ENCODE peak calls at places on chromosomes 4 and X, in five cellular contexts. Z is activated CD8-positive, alpha-beta T cell treated with anti-CD3 and anti-CD28 coated beads for 36 hours; Q is glutamatergic neuron; H is HFFc6; D is body of pancreas. B is an unnamed sample.

GRCh38 chr4:71290074-71290473 is 48.7 kb upstream of the SLC4A4 start:
- DNase-seq in Z (no peak), Q (no peak), H (peak; percentile 83), D (no peak), B (no peak)

GRCh38 chr4:83831588-83831987 is 295.7 kb downstream of the GPAT3 start:
- DNase-seq in Z (no peak), Q (no peak), H (peak; percentile 2), D (no peak), B (no peak)

GRCh38 chr4:40185830-40186664 is 10.8 kb upstream of the RHOH start:
- DNase-seq in Z (no peak), Q (no peak), H (peak; percentile 16), D (no peak), B (no peak)

GRCh38 chr4:107709916-107710315 is 10.1 kb downstream of the PAPSS1 start:
- DNase-seq in Z (no peak), Q (no peak), H (no peak), D (no peak), B (no peak)

GRCh38 chrX:71195959-71196727 is 26.9 kb upstream of the GJB1 start:
- DNase-seq in Z (peak; percentile 36), Q (no peak), H (no peak), D (no peak), B (no peak)

GRCh38 chr4:30600246-30600645 is 119.9 kb upstream of the PCDH7 start:
- DNase-seq in Z (no peak), Q (no peak), H (no peak), D (no peak), B (no peak)

GRCh38 chr4:110287130-110287529 is 88.7 kb upstream of the ELOVL6 start:
- DNase-seq in Z (peak; percentile 23), Q (no peak), H (peak; percentile 67), D (no peak), B (no peak)

GRCh38 chrX:66074920-66075879 is 35.3 kb upstream of the VSIG4 start:
- DNase-seq in Z (peak; percentile 50), Q (no peak), H (no peak), D (peak; percentile 62), B (no peak)

GRCh38 chr4:85028910-85029309 is 62.4 kb upstream of the WDFY3 start:
- DNase-seq in Z (no peak), Q (no peak), H (no peak), D (no peak), B (no peak)

GRCh38 chrX:71440401-71440800 is 74.2 kb downstream of the TAF1 start:
- DNase-seq in Z (no peak), Q (no peak), H (no peak), D (no peak), B (no peak)

GRCh38 chr4:182133033-182133432 is 110.2 kb upstream of the TENM3 start:
- DNase-seq in Z (no peak), Q (no peak), H (no peak), D (no peak), B (no peak)

GRCh38 chrX:55144697-55145096 is 55.9 kb downstream of the PAGE2 start:
- DNase-seq in Z (no peak), Q (no peak), H (no peak), D (no peak), B (no peak)

GRCh38 chrX:3811331-3812311 is 98.2 kb upstream of the PRKX start:
- DNase-seq in Z (peak; percentile 59), Q (no peak), H (peak; percentile 16), D (no peak), B (peak; percentile 4)

GRCh38 chr4:137694138-137694537 is 161.8 kb upstream of the PCDH18 start:
- DNase-seq in Z (no peak), Q (no peak), H (no peak), D (no peak), B (no peak)

GRCh38 chr4:73704314-73705055 is 35.9 kb upstream of the CXCL8 start:
- DNase-seq in Z (peak; percentile 1), Q (no peak), H (peak; percentile 99), D (peak; percentile 93), B (no peak)

GRCh38 chr4:185881427-185881826 is 69.4 kb upstream of the SORBS2 start:
- DNase-seq in Z (no peak), Q (no peak), H (no peak), D (no peak), B (no peak)

GRCh38 chr4:83454626-83455025 is 997 bp downstream of the HELQ start:
- DNase-seq in Z (peak; percentile 13), Q (no peak), H (no peak), D (no peak), B (no peak)

GRCh38 chrX:29419774-29420553 is 795.4 kb upstream of the MAGEB2 start:
- DNase-seq in Z (no peak), Q (no peak), H (no peak), D (no peak), B (no peak)

GRCh38 chrX:136028383-136028984 is 43.2 kb downstream of the SLC9A6 start:
- DNase-seq in Z (no peak), Q (no peak), H (peak; percentile 60), D (no peak), B (no peak)

GRCh38 chr4:158268553-158268952 is 58.3 kb downstream of the TMEM144 start:
- DNase-seq in Z (no peak), Q (no peak), H (no peak), D (no peak), B (no peak)
- TF ChIP-seq CTCF in Z (no peak), Q (no peak), H (peak; percentile 44), D (no peak), B (no peak)

DNA sequence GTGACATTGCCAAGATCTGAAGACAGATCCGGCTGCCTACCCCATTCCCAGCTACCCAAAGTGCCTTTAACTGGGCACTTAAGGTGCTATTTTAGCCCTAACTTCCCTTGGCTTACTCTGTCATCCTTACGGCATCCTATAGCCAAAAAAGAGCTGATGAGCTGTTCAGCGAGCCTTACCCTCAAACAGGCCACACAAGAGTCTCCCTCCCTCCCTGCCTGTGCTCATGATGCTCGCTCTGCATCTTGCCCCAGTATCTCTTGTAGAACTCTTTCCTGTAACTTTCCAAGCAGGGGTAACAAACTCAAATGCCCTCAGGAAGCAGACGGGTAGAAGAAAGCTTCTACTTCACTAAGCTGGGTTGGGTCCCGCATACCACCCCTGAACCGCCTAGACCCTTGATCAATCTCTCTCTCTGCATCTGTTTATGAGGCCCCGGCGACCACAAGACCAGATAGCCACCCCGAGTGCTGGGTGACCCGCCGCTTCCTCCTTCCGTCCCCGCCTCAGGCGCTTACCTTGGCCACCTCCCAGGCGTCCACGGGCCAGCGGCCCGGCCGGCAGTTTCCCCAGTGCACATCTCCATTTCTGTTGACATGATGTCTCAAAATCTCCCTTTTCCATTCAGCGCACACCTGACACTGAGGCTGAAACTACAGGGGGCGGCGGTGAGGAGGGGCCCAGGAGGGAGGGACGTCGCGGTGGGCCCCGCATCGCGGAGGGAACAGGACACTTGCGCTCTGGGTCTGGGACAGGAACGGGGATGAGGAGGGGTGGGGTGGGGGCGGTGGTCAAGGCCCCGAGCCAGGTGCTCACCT is 663 bp downstream of the CXorf38 start:
- DNase-seq in Z (peak; percentile 42), Q (peak; percentile 22), H (peak; percentile 35), D (peak; percentile 44), B (peak; percentile 6)
- TF ChIP-seq CTCF in Z (no peak), Q (no peak), H (no peak), D (no peak), B (no peak)

GRCh38 chrX:40177489-40177888 is 79.7 kb upstream of the BCOR start:
- DNase-seq in Z (no peak), Q (no peak), H (no peak), D (no peak), B (no peak)

GRCh38 chrX:40177942-40178715 is 80.4 kb upstream of the BCOR start:
- DNase-seq in Z (no peak), Q (no peak), H (no peak), D (no peak), B (no peak)

GRCh38 chrX:40182095-40182494 is 84.3 kb upstream of the BCOR start:
- DNase-seq in Z (no peak), Q (no peak), H (no peak), D (no peak), B (no peak)

GRCh38 chrX:40176979-40177430 is 79.2 kb upstream of the BCOR start:
- DNase-seq in Z (no peak), Q (peak; percentile 31), H (no peak), D (peak; percentile 51), B (peak; percentile 11)

DNA sequence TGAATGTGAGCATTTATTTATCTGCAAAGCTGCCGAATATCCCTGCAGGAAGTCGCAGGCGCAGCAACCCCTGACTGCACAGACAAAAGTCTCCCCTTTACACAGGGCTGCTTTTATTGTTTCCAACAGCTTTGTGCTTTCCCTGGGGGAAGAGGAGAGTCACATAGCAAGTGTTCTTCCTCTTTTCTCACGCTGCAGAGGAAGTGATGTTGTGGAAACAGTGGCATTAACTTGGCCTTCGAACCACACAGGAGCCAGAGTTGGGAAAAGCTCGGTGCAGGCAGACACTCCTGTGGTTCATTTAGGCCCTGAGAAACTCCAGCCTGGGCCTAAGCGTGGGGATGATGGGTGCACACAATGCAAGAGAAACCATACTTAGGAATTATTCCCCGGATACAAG is 81.6 kb upstream of the BCOR start:
- DNase-seq in Z (no peak), Q (no peak), H (no peak), D (no peak), B (peak; percentile 14)
- TF ChIP-seq CTCF in Z (no peak), Q (no peak), H (no peak), D (no peak), B (no peak)

GRCh38 chrX:67781132-67781531 is 237.3 kb downstream of the AR start:
- DNase-seq in Z (no peak), Q (no peak), H (peak; percentile 65), D (peak; percentile 1), B (no peak)
- TF ChIP-seq CTCF in Z (no peak), Q (no peak), H (peak; percentile 69), D (no peak), B (no peak)

GRCh38 chr4:145868637-145869409 is 69.8 kb downstream of the ZNF827 start:
- DNase-seq in Z (no peak), Q (no peak), H (no peak), D (no peak), B (no peak)
- TF ChIP-seq CTCF in Z (no peak), Q (peak; percentile 19), H (peak; percentile 68), D (no peak), B (peak; percentile 26)

DNA sequence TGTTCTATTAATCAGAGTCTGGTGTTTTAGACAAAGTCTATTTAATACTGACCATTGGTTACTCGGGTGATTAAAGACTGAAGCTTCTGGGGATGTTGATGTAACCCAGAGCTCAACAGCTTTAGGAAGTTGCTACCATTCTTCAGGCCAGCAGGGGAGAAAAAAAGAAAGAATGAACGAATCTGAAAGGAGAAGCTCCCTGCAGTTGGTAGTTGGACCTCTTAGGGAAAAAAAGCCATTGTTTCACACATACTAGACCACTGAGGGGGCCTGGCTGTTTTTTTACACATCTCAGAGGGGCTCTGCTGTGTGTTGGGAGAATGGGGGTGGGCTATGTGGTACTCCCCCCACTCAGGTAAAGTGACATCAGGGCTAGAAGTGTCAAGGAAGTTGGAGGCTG is 378.9 kb downstream of the KCNIP4 start:
- DNase-seq in Z (no peak), Q (no peak), H (no peak), D (no peak), B (no peak)
- TF ChIP-seq CTCF in Z (no peak), Q (no peak), H (no peak), D (no peak), B (no peak)

B was measured in endothelial cell.